ENCODE peak calls at places on chromosomes 12 and 14, in five cellular contexts. One of them, this sample, is unnamed.

GRCh38 chr12:117125275-117125613 is 26.0 kb upstream of the TESC start:
- DNase-seq in sigmoid colon: no peak
- DNase-seq in ovary: no peak
- DNase-seq in esophagus muscularis mucosa: no peak
- DNase-seq in stomach: no peak
- DNase-seq in this sample: no peak

GRCh38 chr12:30969606-30970395 is 43.3 kb downstream of the TSPAN11 start:
- DNase-seq in sigmoid colon: no peak
- DNase-seq in ovary: no peak
- DNase-seq in esophagus muscularis mucosa: no peak
- DNase-seq in stomach: no peak
- DNase-seq in this sample: no peak

GRCh38 chr12:116274552-116275375 is 2.7 kb downstream of the MED13L start:
- DNase-seq in sigmoid colon: no peak
- DNase-seq in ovary: no peak
- DNase-seq in esophagus muscularis mucosa: no peak
- DNase-seq in stomach: no peak
- DNase-seq in this sample: no peak

GRCh38 chr12:51753980-51754675 is 94.4 kb downstream of the FIGNL2 start:
- DNase-seq in sigmoid colon: no peak
- DNase-seq in ovary: no peak
- DNase-seq in esophagus muscularis mucosa: no peak
- DNase-seq in stomach: no peak
- DNase-seq in this sample: no peak

GRCh38 chr12:116126610-116127009 is 150.9 kb downstream of the MED13L start:
- DNase-seq in sigmoid colon: no peak
- DNase-seq in ovary: no peak
- DNase-seq in esophagus muscularis mucosa: no peak
- DNase-seq in stomach: no peak
- DNase-seq in this sample: no peak

GRCh38 chr12:112881602-112882001 is 25.2 kb upstream of the OAS1 start:
- DNase-seq in sigmoid colon: no peak
- DNase-seq in ovary: no peak
- DNase-seq in esophagus muscularis mucosa: no peak
- DNase-seq in stomach: no peak
- DNase-seq in this sample: no peak

GRCh38 chr14:96904201-96904600 is 107.0 kb downstream of the VRK1 start:
- DNase-seq in sigmoid colon: no peak
- DNase-seq in ovary: no peak
- DNase-seq in esophagus muscularis mucosa: no peak
- DNase-seq in stomach: no peak
- DNase-seq in this sample: no peak

GRCh38 chr12:82818276-82819035 is 131.8 kb downstream of the TMTC2 start:
- DNase-seq in sigmoid colon: no peak
- DNase-seq in ovary: no peak
- DNase-seq in esophagus muscularis mucosa: no peak
- DNase-seq in stomach: no peak
- DNase-seq in this sample: no peak

GRCh38 chr14:96001866-96002510 is 37.2 kb upstream of the C14orf132 start:
- DNase-seq in sigmoid colon: no peak
- DNase-seq in ovary: no peak
- DNase-seq in esophagus muscularis mucosa: no peak
- DNase-seq in stomach: no peak
- DNase-seq in this sample: no peak

GRCh38 chr12:119180380-119181040 is 1.8 kb downstream of the HSPB8 start:
- DNase-seq in sigmoid colon: peak; percentile 90
- DNase-seq in ovary: peak; percentile 32
- DNase-seq in esophagus muscularis mucosa: no peak
- DNase-seq in stomach: peak; percentile 31
- DNase-seq in this sample: no peak

GRCh38 chr12:79424109-79424721 is 266.5 kb downstream of the PAWR start:
- DNase-seq in sigmoid colon: no peak
- DNase-seq in ovary: no peak
- DNase-seq in esophagus muscularis mucosa: no peak
- DNase-seq in stomach: no peak
- DNase-seq in this sample: no peak

GRCh38 chr12:132033627-132034026 is 83.9 kb downstream of the EP400 start:
- DNase-seq in sigmoid colon: no peak
- DNase-seq in ovary: no peak
- DNase-seq in esophagus muscularis mucosa: no peak
- DNase-seq in stomach: no peak
- DNase-seq in this sample: no peak

GRCh38 chr12:132040906-132041606 is 91.3 kb downstream of the EP400 start:
- DNase-seq in sigmoid colon: no peak
- DNase-seq in ovary: no peak
- DNase-seq in esophagus muscularis mucosa: no peak
- DNase-seq in stomach: no peak
- DNase-seq in this sample: no peak

GRCh38 chr12:132030367-132031038 is 80.8 kb downstream of the EP400 start:
- DNase-seq in sigmoid colon: no peak
- DNase-seq in ovary: no peak
- DNase-seq in esophagus muscularis mucosa: no peak
- DNase-seq in stomach: no peak
- DNase-seq in this sample: no peak

GRCh38 chr12:132036063-132036683 is 86.4 kb downstream of the EP400 start:
- DNase-seq in sigmoid colon: no peak
- DNase-seq in ovary: no peak
- DNase-seq in esophagus muscularis mucosa: no peak
- DNase-seq in stomach: no peak
- DNase-seq in this sample: peak; percentile 26
- H3K36me3 ChIP-seq in sigmoid colon: peaks cover 95% of the 10 kb centered on the region
- H3K36me3 ChIP-seq in ovary: no peaks in the 10 kb centered on the region
- H3K36me3 ChIP-seq in esophagus muscularis mucosa: peaks cover 97% of the 10 kb centered on the region
- H3K36me3 ChIP-seq in stomach: peaks cover 98% of the 10 kb centered on the region
- H3K36me3 ChIP-seq in this sample: peaks cover 91% of the 10 kb centered on the region

DNA sequence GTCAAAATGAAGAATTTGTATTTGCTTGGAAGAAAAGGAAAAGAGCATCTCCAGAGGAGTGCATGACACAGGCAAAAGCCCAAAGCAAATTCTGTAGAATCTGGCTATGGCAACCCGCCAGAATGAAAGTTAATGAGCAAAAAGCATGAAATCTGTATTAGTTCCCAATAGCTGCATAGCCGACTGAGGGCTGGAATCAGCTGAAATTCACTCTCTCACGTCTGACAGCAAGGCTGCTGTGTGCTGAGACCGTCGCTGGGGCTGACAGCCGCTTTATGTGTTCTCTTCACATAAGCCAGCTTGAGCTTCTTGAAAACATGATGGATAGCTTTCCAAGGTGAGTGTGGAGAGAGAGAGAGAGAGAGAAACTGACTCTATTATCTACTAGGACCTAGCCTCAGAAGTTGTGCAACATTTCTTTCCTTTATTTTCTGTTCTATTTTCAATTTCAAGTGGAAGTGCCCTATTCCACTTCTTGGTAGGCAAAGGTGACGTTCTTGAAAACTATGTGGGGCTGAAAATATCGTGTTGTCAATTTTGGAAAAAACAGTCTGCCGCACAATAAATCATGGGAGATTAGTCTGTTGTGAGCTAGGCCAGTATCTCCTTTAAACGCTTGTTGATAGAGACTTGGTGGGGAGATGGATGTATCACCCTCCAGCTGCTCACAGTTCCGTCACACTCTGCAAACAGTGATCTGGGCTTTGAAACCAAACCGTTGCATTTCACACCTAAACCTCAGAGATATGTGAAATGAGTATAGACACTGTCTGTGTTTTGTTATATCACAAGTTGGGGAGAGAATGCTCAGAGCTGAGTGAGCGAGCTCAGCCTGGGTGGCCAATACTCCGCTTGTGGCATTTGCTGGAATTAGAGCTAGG is 74.8 kb upstream of the ST8SIA1 start:
- DNase-seq in sigmoid colon: no peak
- DNase-seq in ovary: peak; percentile 33
- DNase-seq in esophagus muscularis mucosa: no peak
- DNase-seq in stomach: no peak
- DNase-seq in this sample: no peak
- TF ChIP-seq EP300 in sigmoid colon: no peak
- TF ChIP-seq EP300 in ovary: no peak
- TF ChIP-seq EP300 in esophagus muscularis mucosa: no peak
- TF ChIP-seq EP300 in stomach: no peak
- TF ChIP-seq EP300 in this sample: no peak

GRCh38 chr12:59615392-59616165 is 19.8 kb downstream of the SLC16A7 start:
- DNase-seq in sigmoid colon: no peak
- DNase-seq in ovary: no peak
- DNase-seq in esophagus muscularis mucosa: no peak
- DNase-seq in stomach: peak; percentile 63
- DNase-seq in this sample: no peak
- H3K36me3 ChIP-seq in sigmoid colon: no peaks in the 10 kb centered on the region
- H3K36me3 ChIP-seq in ovary: no peaks in the 10 kb centered on the region
- H3K36me3 ChIP-seq in esophagus muscularis mucosa: peaks cover 13% of the 10 kb centered on the region
- H3K36me3 ChIP-seq in stomach: peaks cover 16% of the 10 kb centered on the region
- H3K36me3 ChIP-seq in this sample: no peaks in the 10 kb centered on the region

GRCh38 chr12:9113987-9114309 is 1.8 kb downstream of the A2M start:
- DNase-seq in sigmoid colon: no peak
- DNase-seq in ovary: no peak
- DNase-seq in esophagus muscularis mucosa: no peak
- DNase-seq in stomach: no peak
- DNase-seq in this sample: no peak
- TF ChIP-seq EP300 in sigmoid colon: no peak
- TF ChIP-seq EP300 in ovary: no peak
- TF ChIP-seq EP300 in esophagus muscularis mucosa: no peak
- TF ChIP-seq EP300 in stomach: no peak
- TF ChIP-seq EP300 in this sample: no peak

This sample was measured in suprapubic skin.